ENCODE peak calls at places on chromosomes 12 and 14, in six cellular contexts. T, E, R, L, V and C are unnamed samples.

GRCh38 chr12:47881826-47882427 is 22.9 kb downstream of the VDR start:
- DNase-seq in T (peak; percentile 91), L (no peak), E (peak; percentile 60), V (no peak), R (peak; percentile 94), C (no peak)

GRCh38 chr14:74610866-74611671 is 968 bp downstream of the LTBP2 start:
- DNase-seq in R (peak; percentile 42), E (no peak), L (no peak), V (no peak), T (no peak), C (no peak)

GRCh38 chr12:3419538-3419937 is 71.5 kb upstream of the PRMT8 start:
- DNase-seq in V (no peak), L (no peak), T (no peak), E (no peak), R (no peak), C (no peak)

GRCh38 chr12:47797432-47797831 is 22.3 kb downstream of the HDAC7 start:
- DNase-seq in V (peak; percentile 33), E (peak; percentile 20), L (peak; percentile 80), R (no peak), T (no peak), C (no peak)

GRCh38 chr14:85536835-85537195 is 6.9 kb downstream of the FLRT2 start:
- DNase-seq in V (no peak), T (no peak), E (no peak), L (no peak), R (no peak), C (no peak)

GRCh38 chr12:48972213-48973021 is 882 bp upstream of the WNT10B start:
- DNase-seq in V (no peak), E (no peak), T (no peak), R (peak; percentile 26), L (no peak), C (no peak)

GRCh38 chr14:102928412-102929348 is 6.2 kb downstream of the AMN start:
- DNase-seq in L (peak; percentile 98), V (no peak), T (peak; percentile 96), R (no peak), E (no peak), C (no peak)

GRCh38 chr12:50546441-50547318 is 41.9 kb downstream of the DIP2B start:
- DNase-seq in L (no peak), V (no peak), R (no peak), E (peak; percentile 55), T (no peak), C (no peak)

GRCh38 chr12:105060715-105061378 is 23.4 kb downstream of the ALDH1L2 start:
- DNase-seq in V (no peak), T (no peak), R (peak; percentile 86), L (no peak), E (peak; percentile 70), C (no peak)

GRCh38 chr12:58099476-58099875 is 158.1 kb downstream of the ATP23 start:
- DNase-seq in E (no peak), L (no peak), V (no peak), R (no peak), T (no peak), C (no peak)

GRCh38 chr14:41604793-41605534 is 1.7 kb upstream of the LRFN5 start:
- DNase-seq in T (no peak), V (peak; percentile 28), L (no peak), E (no peak), R (no peak), C (no peak)

GRCh38 chr14:94542111-94542810 is 19.0 kb upstream of the SERPINA4 start:
- DNase-seq in E (peak; percentile 27), T (no peak), V (no peak), L (no peak), R (no peak), C (no peak)

GRCh38 chr14:68513838-68514610 is 278.8 kb downstream of the ZFP36L1 start:
- DNase-seq in R (peak; percentile 51), T (no peak), V (no peak), L (no peak), E (no peak), C (no peak)

GRCh38 chr14:68513137-68513536 is 279.7 kb downstream of the ZFP36L1 start:
- DNase-seq in R (no peak), T (no peak), L (no peak), V (no peak), E (no peak), C (no peak)

GRCh38 chr14:68512088-68512487 is 280.8 kb downstream of the ZFP36L1 start:
- DNase-seq in L (no peak), V (no peak), R (no peak), E (no peak), T (no peak), C (no peak)

GRCh38 chr14:68516235-68516634 is 276.6 kb downstream of the ZFP36L1 start:
- DNase-seq in T (no peak), E (no peak), L (no peak), V (no peak), R (no peak), C (no peak)

DNA sequence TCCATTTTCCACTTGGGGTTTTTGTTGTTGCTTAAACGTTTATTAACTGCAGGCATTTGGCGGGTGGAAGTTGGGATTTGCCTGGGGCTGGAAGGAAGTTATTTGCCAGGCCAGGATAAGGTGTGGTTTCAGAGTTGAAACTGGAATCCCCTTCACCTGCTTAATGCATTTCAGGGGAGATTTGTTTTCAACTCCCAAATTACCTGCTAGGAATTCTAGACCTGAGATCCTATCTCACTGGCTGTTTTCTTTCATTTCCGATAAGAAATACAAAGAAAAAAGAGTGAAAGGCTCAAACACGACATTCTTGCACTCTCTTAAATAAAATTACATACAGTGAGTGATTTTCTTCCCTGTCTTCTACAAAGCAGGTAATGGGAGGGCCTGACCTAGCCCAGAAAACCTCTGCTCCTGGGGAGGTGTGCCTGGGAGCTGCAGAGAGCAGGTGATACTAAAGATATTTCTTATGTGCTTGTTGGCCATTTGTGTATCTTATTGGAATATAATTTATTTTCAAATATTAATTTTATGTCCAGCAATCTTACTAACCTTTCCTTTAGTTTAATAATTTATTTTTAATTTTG is 278.2 kb downstream of the ZFP36L1 start:
- DNase-seq in R (peak; percentile 29), E (peak; percentile 57), L (no peak), T (no peak), V (no peak), C (no peak)
- H3K27ac ChIP-seq in R (peak overlapping the region; percentile 45), E (no peak overlapping the region), L (no peak overlapping the region), T (no peak overlapping the region), V (no peak overlapping the region), C (no peak overlapping the region)

GRCh38 chr12:24599737-24600136 is 349.2 kb downstream of the BCAT1 start:
- DNase-seq in V (no peak), L (peak; percentile 86), E (no peak), R (no peak), T (no peak), C (no peak)
- H3K27ac ChIP-seq in V (no peak overlapping the region), L (no peak overlapping the region), E (no peak overlapping the region), R (no peak overlapping the region), T (no peak overlapping the region), C (no peak overlapping the region)

GRCh38 chr12:95803817-95804216 is 13.3 kb upstream of the NTN4 start:
- DNase-seq in V (no peak), E (no peak), T (no peak), L (no peak), R (no peak), C (no peak)
- H3K27ac ChIP-seq in V (no peak overlapping the region), E (peak overlapping the region; percentile 98), T (no peak overlapping the region), L (no peak overlapping the region), R (peak overlapping the region; percentile 88), C (no peak overlapping the region)

GRCh38 chr14:64680013-64680674 is 24.1 kb upstream of the PLEKHG3 start:
- DNase-seq in V (peak; percentile 48), L (no peak), T (no peak), E (peak; percentile 66), R (peak; percentile 99), C (no peak)

GRCh38 chr14:64682843-64683242 is 21.4 kb upstream of the PLEKHG3 start:
- DNase-seq in R (no peak), T (no peak), E (no peak), L (no peak), V (no peak), C (no peak)

GRCh38 chr14:64682173-64682710 is 22.0 kb upstream of the PLEKHG3 start:
- DNase-seq in E (peak; percentile 72), V (peak; percentile 82), L (no peak), R (peak; percentile 87), T (peak; percentile 40), C (no peak)

GRCh38 chr14:64683264-64683663 is 21.0 kb upstream of the PLEKHG3 start:
- DNase-seq in L (no peak), T (no peak), R (no peak), V (peak; percentile 91), E (no peak), C (no peak)

GRCh38 chr14:64680675-64681060 is 23.6 kb upstream of the PLEKHG3 start:
- DNase-seq in V (no peak), T (no peak), R (no peak), E (no peak), L (no peak), C (no peak)
- H3K27ac ChIP-seq in V (peak overlapping the region; percentile 97), T (no peak overlapping the region), R (peak overlapping the region; percentile 94), E (peak overlapping the region; percentile 75), L (no peak overlapping the region), C (no peak overlapping the region)

DNA sequence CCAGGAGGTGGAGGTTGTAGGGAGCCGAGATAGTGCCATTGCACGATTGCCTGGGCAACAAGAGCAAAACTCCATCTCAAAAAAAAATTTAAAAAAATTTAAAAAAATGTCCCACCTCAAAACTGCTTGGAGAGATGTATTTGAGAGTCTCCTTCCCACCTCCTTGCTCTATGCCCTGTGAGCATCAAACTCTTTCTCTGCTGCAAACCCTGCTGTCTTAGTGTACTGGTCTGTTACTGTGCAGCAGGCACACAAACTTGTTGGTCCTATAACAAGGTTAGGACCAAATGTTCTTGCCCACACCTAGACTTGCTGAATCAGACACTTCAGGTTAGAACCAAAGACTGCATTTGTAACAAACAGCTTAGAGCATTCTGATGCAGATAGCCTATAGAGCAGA is 153.5 kb upstream of the FUT8 start:
- DNase-seq in E (no peak), T (no peak), L (no peak), R (no peak), V (no peak), C (no peak)
- H3K27ac ChIP-seq in E (peak overlapping the region; percentile 77), T (no peak overlapping the region), L (no peak overlapping the region), R (no peak overlapping the region), V (no peak overlapping the region), C (no peak overlapping the region)

GRCh38 chr14:24368215-24368561 is 204 bp downstream of the NFATC4 start:
- DNase-seq in L (no peak), E (no peak), R (no peak), T (no peak), V (no peak), C (no peak)
- H3K27ac ChIP-seq in L (no peak overlapping the region), E (no peak overlapping the region), R (no peak overlapping the region), T (peak overlapping the region; percentile 80), V (peak overlapping the region; percentile 21), C (peak overlapping the region; percentile 2)

GRCh38 chr12:15712160-15712559 is 77.0 kb downstream of the EPS8 start:
- DNase-seq in V (no peak), R (no peak), T (no peak), E (no peak), L (no peak), C (no peak)
- H3K27ac ChIP-seq in V (no peak overlapping the region), R (no peak overlapping the region), T (peak overlapping the region; percentile 92), E (no peak overlapping the region), L (no peak overlapping the region), C (no peak overlapping the region)